ENCODE peak calls at places on chromosome 12, in six cellular contexts. Q is sciatic nerve, G is activated gamma-delta T cell treated with Interleukin-2 at 50 U/mL for 16 hours, R is hepatic stellate cell, C is HT1080, B is right lobe of liver. U is an unnamed sample.

GRCh38 chr12:60475825-60476224 is 880.0 kb downstream of the SLC16A7 start:
- DNase-seq in G (no peak), C (no peak), Q (no peak), B (no peak), R (no peak), U (no peak)

GRCh38 chr12:61991663-61992062 is 268.5 kb upstream of the USP15 start:
- DNase-seq in R (no peak), Q (no peak), C (no peak), G (no peak), B (no peak), U (no peak)

GRCh38 chr12:107126688-107127481 is 33.5 kb upstream of the CRY1 start:
- DNase-seq in C (peak; percentile 42), B (no peak), G (no peak), R (no peak), Q (no peak), U (peak; percentile 11)

GRCh38 chr12:19546027-19546426 is 106.7 kb downstream of the AEBP2 start:
- DNase-seq in Q (no peak), C (no peak), G (no peak), R (no peak), B (no peak), U (peak; percentile 29)

GRCh38 chr12:52052471-52053186 is 1.4 kb downstream of the NR4A1 start:
- DNase-seq in C (no peak), R (no peak), Q (peak; percentile 65), B (no peak), G (no peak), U (peak; percentile 39)

GRCh38 chr12:3662516-3662915 is 90.4 kb downstream of the CRACR2A start:
- DNase-seq in B (no peak), G (no peak), C (no peak), Q (no peak), R (no peak), U (peak; percentile 32)

GRCh38 chr12:93758974-93759373 is 81.8 kb downstream of the CRADD start:
- DNase-seq in R (no peak), C (no peak), B (no peak), G (no peak), Q (no peak), U (peak; percentile 39)

GRCh38 chr12:132617822-132618682 is 524 bp upstream of the P2RX2 start:
- DNase-seq in Q (no peak), R (no peak), G (no peak), C (no peak), B (no peak), U (no peak)

GRCh38 chr12:32053881-32054624 is 52.6 kb upstream of the BICD1 start:
- DNase-seq in R (no peak), B (no peak), C (no peak), Q (no peak), G (no peak), U (no peak)

GRCh38 chr12:46560078-46560477 is 187.5 kb upstream of the SLC38A2 start:
- DNase-seq in R (no peak), C (no peak), Q (no peak), B (no peak), G (no peak), U (no peak)